ENCODE peak calls at places on chromosomes 7 and 10, in eight cellular contexts. K is body of pancreas; F is CD8-positive, alpha-beta memory T cell; L is pancreas; E is GM12878; T is cardiac muscle cell; I is uterus; B is HepG2. O is an unnamed sample.
A peak's percentile ranks its signal among the peaks of the same experiment; 100 is the strongest.

GRCh38 chr7:25288536-25289283 is 60.4 kb upstream of the NPVF start:
- DNase-seq in K (no peak), F (no peak), L (no peak), E (no peak), T (peak; percentile 39), I (no peak), B (no peak), O (no peak)

GRCh38 chr7:44157116-44158059 is 16.3 kb upstream of the MYL7 start:
- DNase-seq in K (no peak), F (no peak), L (no peak), E (no peak), T (no peak), I (no peak), B (no peak), O (no peak)

GRCh38 chr7:41890631-41891265 is 187.9 kb upstream of the INHBA start:
- DNase-seq in K (no peak), F (no peak), L (no peak), E (no peak), T (no peak), I (no peak), B (no peak), O (no peak)

GRCh38 chr10:84424731-84425165 is 96.4 kb downstream of the CCSER2 start:
- DNase-seq in K (peak; percentile 83), F (no peak), L (peak; percentile 81), E (peak; percentile 2), T (peak; percentile 96), I (peak; percentile 91), B (peak; percentile 54), O (no peak)

GRCh38 chr7:156473476-156474240 is 166.9 kb upstream of the RNF32 start:
- DNase-seq in K (peak; percentile 49), F (no peak), L (no peak), E (no peak), T (peak; percentile 14), I (no peak), B (peak; percentile 25), O (peak; percentile 13)

GRCh38 chr7:131381069-131381838 is 53.6 kb downstream of the MKLN1 start:
- DNase-seq in K (no peak), F (no peak), L (no peak), E (no peak), T (peak; percentile 43), I (no peak), B (no peak), O (no peak)

GRCh38 chr7:130096243-130096827 is 26.0 kb downstream of the KLHDC10 start:
- DNase-seq in K (no peak), F (no peak), L (no peak), E (no peak), T (no peak), I (no peak), B (no peak), O (no peak)

GRCh38 chr10:15684768-15685167 is 35.0 kb downstream of the ITGA8 start:
- DNase-seq in K (no peak), F (no peak), L (no peak), E (no peak), T (no peak), I (no peak), B (no peak), O (no peak)

GRCh38 chr10:74640134-74640533 is 186.3 kb upstream of the KAT6B start:
- DNase-seq in K (no peak), F (no peak), L (no peak), E (peak; percentile 31), T (no peak), I (no peak), B (no peak), O (peak; percentile 7)

GRCh38 chr7:17947606-17948005 is 7.3 kb upstream of the SNX13 start:
- DNase-seq in K (no peak), F (no peak), L (no peak), E (no peak), T (no peak), I (no peak), B (no peak), O (no peak)

GRCh38 chr7:549103-549890 is 29.7 kb upstream of the PDGFA start:
- DNase-seq in K (no peak), F (no peak), L (no peak), E (no peak), T (no peak), I (no peak), B (no peak), O (no peak)

GRCh38 chr10:22652988-22653431 is 61.4 kb downstream of the PIP4K2A start:
- DNase-seq in K (no peak), F (peak; percentile 40), L (no peak), E (no peak), T (no peak), I (no peak), B (no peak), O (no peak)

GRCh38 chr7:29562307-29562706 is 1.3 kb upstream of the PRR15 start:
- DNase-seq in K (no peak), F (no peak), L (no peak), E (no peak), T (no peak), I (no peak), B (no peak), O (no peak)

GRCh38 chr7:93030605-93031225 is 87.1 kb downstream of the SAMD9 start:
- DNase-seq in K (no peak), F (no peak), L (no peak), E (no peak), T (no peak), I (no peak), B (no peak), O (no peak)

DNA sequence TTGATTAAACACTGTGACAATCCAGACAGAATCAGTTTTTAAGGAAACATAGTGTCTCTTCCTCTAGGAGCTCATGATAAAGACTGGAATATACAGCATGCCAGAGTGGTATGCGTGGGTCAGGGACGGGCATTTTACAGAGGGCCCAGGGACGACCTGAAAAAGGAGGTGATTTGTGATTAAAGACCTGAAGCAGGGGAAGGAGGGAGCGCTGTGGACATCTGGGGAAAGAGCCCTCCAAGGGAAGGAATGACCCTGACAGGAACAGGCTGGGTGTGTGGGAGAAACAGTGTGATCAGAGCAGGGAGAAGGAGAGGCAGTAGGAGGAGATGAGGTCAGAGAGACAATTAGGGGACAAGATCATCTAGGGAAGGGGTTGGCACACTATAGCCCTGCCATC is 3.4 kb upstream of the RASSF4 start:
- DNase-seq in K (no peak), F (no peak), L (peak; percentile 7), E (no peak), T (no peak), I (no peak), B (no peak), O (no peak)
- H3K27ac ChIP-seq in K (no peak overlapping the region), F (no peak overlapping the region), L (no peak overlapping the region), E (no peak overlapping the region), T (no peak overlapping the region), I (peak overlapping the region; percentile 26), B (no peak overlapping the region), O (no peak overlapping the region)

GRCh38 chr7:2979951-2980350 is 63.7 kb downstream of the CARD11 start:
- DNase-seq in K (no peak), F (no peak), L (no peak), E (no peak), T (no peak), I (no peak), B (no peak), O (no peak)
- H3K4me3 ChIP-seq in K (no peak overlapping the region), F (no peak overlapping the region), L (no peak overlapping the region), E (peak overlapping the region; percentile 60), T (no peak overlapping the region), I (no peak overlapping the region), B (no peak overlapping the region), O (no peak overlapping the region)

GRCh38 chr7:157825325-157825724 is 488.5 kb downstream of the DNAJB6 start:
- DNase-seq in K (no peak), F (no peak), L (no peak), E (no peak), T (no peak), I (no peak), B (no peak), O (no peak)

GRCh38 chr7:157824011-157824818 is 487.4 kb downstream of the DNAJB6 start:
- DNase-seq in K (no peak), F (no peak), L (no peak), E (no peak), T (no peak), I (no peak), B (no peak), O (no peak)

GRCh38 chr7:157822688-157823031 is 485.9 kb downstream of the DNAJB6 start:
- DNase-seq in K (no peak), F (no peak), L (no peak), E (no peak), T (no peak), I (no peak), B (no peak), O (no peak)

GRCh38 chr7:157826566-157826965 is 489.8 kb downstream of the DNAJB6 start:
- DNase-seq in K (no peak), F (no peak), L (no peak), E (no peak), T (no peak), I (no peak), B (no peak), O (no peak)

GRCh38 chr7:157824819-157825121 is 488.0 kb downstream of the DNAJB6 start:
- DNase-seq in K (no peak), F (no peak), L (no peak), E (no peak), T (no peak), I (no peak), B (no peak), O (no peak)
- H3K9me3 ChIP-seq in K (no peaks in the 10 kb centered on the region), F (no peaks in the 10 kb centered on the region), L (no peaks in the 10 kb centered on the region), E (no peaks in the 10 kb centered on the region), T (no peaks in the 10 kb centered on the region), I (no peaks in the 10 kb centered on the region), B (no peaks in the 10 kb centered on the region), O (peaks cover 37% of the 10 kb centered on the region)

DNA sequence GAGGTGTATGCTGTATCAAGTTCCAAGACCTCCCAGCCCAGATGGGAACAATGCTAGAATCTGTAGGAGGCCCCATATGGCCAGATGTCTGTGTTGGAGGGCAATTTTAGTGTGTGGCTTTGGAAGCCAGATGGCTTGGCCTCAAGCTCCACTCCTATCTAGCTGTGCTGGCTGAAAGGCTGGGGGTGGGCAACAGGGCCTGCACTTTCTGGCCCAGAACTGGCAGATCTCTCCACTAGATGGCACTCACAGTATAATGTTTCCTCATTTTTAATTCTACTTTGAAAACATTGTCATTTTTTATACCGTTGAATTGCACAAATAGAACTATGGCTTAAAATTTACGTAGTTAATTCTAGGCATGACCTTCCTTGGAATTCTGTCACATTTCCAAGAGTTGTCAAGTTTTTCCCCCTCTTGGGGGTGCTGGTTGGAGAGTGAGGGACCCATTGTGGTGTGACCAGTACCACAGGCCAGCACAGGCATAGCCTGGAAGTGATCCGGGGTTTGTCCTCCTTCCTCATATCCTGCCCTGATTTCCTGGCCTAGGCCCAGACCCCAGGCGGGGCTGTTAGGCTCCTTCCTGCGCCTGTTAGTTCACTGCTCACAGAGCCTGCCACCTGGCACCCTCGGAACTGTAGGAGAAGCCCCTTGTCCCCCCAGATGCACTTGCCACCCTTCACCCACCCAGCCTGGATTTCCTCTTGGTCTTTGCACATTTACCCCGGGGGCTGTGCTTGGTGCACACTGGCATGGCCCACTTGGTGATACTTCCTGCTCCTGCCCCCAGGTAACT is 52.9 kb downstream of the ARHGAP22 start:
- DNase-seq in K (no peak), F (no peak), L (no peak), E (no peak), T (peak; percentile 79), I (no peak), B (no peak), O (no peak)
- H3K27ac ChIP-seq in K (no peak overlapping the region), F (no peak overlapping the region), L (no peak overlapping the region), E (no peak overlapping the region), T (no peak overlapping the region), I (no peak overlapping the region), B (no peak overlapping the region), O (no peak overlapping the region)

O was measured in iPS DF 6.9.